ENCODE peak calls at places on chromosomes 6 and 20, in seven cellular contexts. S is NCI-H460, Y is neural crest cell, F is non-pigmented ciliary epithelial cell, I is ELF-1, T is ovary, M is dorsolateral prefrontal cortex. H is an unnamed sample.

GRCh38 chr6:148866657-148867268 is 119.9 kb downstream of the UST start:
- DNase-seq in M (no peak), F (no peak), Y (no peak), I (no peak), S (no peak), T (no peak), H (no peak)

GRCh38 chr6:41132254-41132653 is 21.9 kb downstream of the TREML1 start:
- DNase-seq in M (no peak), T (no peak), F (no peak), I (peak; percentile 44), S (no peak), Y (no peak), H (no peak)

GRCh38 chr6:83601119-83601518 is 88.8 kb downstream of the PRSS35 start:
- DNase-seq in S (no peak), T (no peak), Y (no peak), M (no peak), I (no peak), F (no peak), H (no peak)

GRCh38 chr6:121135425-121135824 is 198.9 kb downstream of the TBC1D32 start:
- DNase-seq in M (no peak), Y (no peak), I (no peak), S (no peak), F (no peak), T (no peak), H (no peak)

GRCh38 chr6:154222716-154223115 is 133.9 kb downstream of the IPCEF1 start:
- DNase-seq in S (no peak), F (no peak), I (no peak), M (no peak), Y (no peak), T (no peak), H (no peak)

GRCh38 chr20:23205656-23206055 is 119.5 kb upstream of the CD93 start:
- DNase-seq in T (peak; percentile 30), F (no peak), S (no peak), Y (no peak), I (no peak), M (peak; percentile 82), H (no peak)

GRCh38 chr6:9499709-9500108 is 915.2 kb downstream of the TFAP2A start:
- DNase-seq in I (no peak), F (no peak), Y (no peak), M (no peak), S (no peak), T (no peak), H (no peak)

GRCh38 chr6:79421707-79422484 is 115.3 kb downstream of the LCA5 start:
- DNase-seq in T (no peak), I (no peak), M (no peak), F (peak; percentile 94), S (peak; percentile 9), Y (no peak), H (no peak)

H was measured in 8988T.